ENCODE peak calls at places on chromosomes 2 and 18, in nine cellular contexts. One of them, this sample, is unnamed.

GRCh38 chr18:47926101-47926850 is 4.2 kb downstream of the SMAD2 start:
- DNase-seq in upper lobe of right lung: no peak
- DNase-seq in AG10803: no peak
- DNase-seq in foreskin fibroblast: no peak
- DNase-seq in GM23338: no peak
- DNase-seq in brain microvascular endothelial cell: no peak
- DNase-seq in neural progenitor cell: peak
- DNase-seq in psoas muscle: no peak
- DNase-seq in colonic mucosa: no peak
- DNase-seq in this sample: no peak

GRCh38 chr2:1518891-1519530 is 105.7 kb downstream of the TPO start:
- DNase-seq in upper lobe of right lung: no peak
- DNase-seq in AG10803: no peak
- DNase-seq in foreskin fibroblast: no peak
- DNase-seq in GM23338: no peak
- DNase-seq in brain microvascular endothelial cell: no peak
- DNase-seq in neural progenitor cell: no peak
- DNase-seq in psoas muscle: no peak
- DNase-seq in colonic mucosa: no peak
- DNase-seq in this sample: no peak

GRCh38 chr18:41977233-41977632 is 22.2 kb downstream of the PIK3C3 start:
- DNase-seq in upper lobe of right lung: no peak
- DNase-seq in AG10803: no peak
- DNase-seq in foreskin fibroblast: no peak
- DNase-seq in GM23338: no peak
- DNase-seq in brain microvascular endothelial cell: no peak
- DNase-seq in neural progenitor cell: no peak
- DNase-seq in psoas muscle: no peak
- DNase-seq in colonic mucosa: no peak
- DNase-seq in this sample: no peak

GRCh38 chr2:27798948-27799645 is 27.6 kb downstream of the MRPL33 start:
- DNase-seq in upper lobe of right lung: no peak
- DNase-seq in AG10803: peak
- DNase-seq in foreskin fibroblast: peak
- DNase-seq in GM23338: peak
- DNase-seq in brain microvascular endothelial cell: peak
- DNase-seq in neural progenitor cell: peak
- DNase-seq in psoas muscle: peak
- DNase-seq in colonic mucosa: no peak
- DNase-seq in this sample: peak

GRCh38 chr2:29765711-29766110 is 155.7 kb downstream of the ALK start:
- DNase-seq in upper lobe of right lung: no peak
- DNase-seq in AG10803: peak
- DNase-seq in foreskin fibroblast: peak
- DNase-seq in GM23338: no peak
- DNase-seq in brain microvascular endothelial cell: no peak
- DNase-seq in neural progenitor cell: no peak
- DNase-seq in psoas muscle: no peak
- DNase-seq in colonic mucosa: no peak
- DNase-seq in this sample: peak

GRCh38 chr2:31401580-31401979 is 13.0 kb downstream of the XDH start:
- DNase-seq in upper lobe of right lung: no peak
- DNase-seq in AG10803: peak
- DNase-seq in foreskin fibroblast: peak
- DNase-seq in GM23338: no peak
- DNase-seq in brain microvascular endothelial cell: peak
- DNase-seq in neural progenitor cell: no peak
- DNase-seq in psoas muscle: no peak
- DNase-seq in colonic mucosa: no peak
- DNase-seq in this sample: peak

GRCh38 chr18:13464432-13465125 is 246.0 kb downstream of the LDLRAD4 start:
- DNase-seq in upper lobe of right lung: peak
- DNase-seq in AG10803: no peak
- DNase-seq in foreskin fibroblast: no peak
- DNase-seq in GM23338: no peak
- DNase-seq in brain microvascular endothelial cell: no peak
- DNase-seq in neural progenitor cell: no peak
- DNase-seq in psoas muscle: peak
- DNase-seq in colonic mucosa: peak
- DNase-seq in this sample: no peak

GRCh38 chr2:230870544-230871360 is 6.0 kb downstream of the ITM2C start:
- DNase-seq in upper lobe of right lung: no peak
- DNase-seq in AG10803: no peak
- DNase-seq in foreskin fibroblast: no peak
- DNase-seq in GM23338: no peak
- DNase-seq in brain microvascular endothelial cell: no peak
- DNase-seq in neural progenitor cell: peak
- DNase-seq in psoas muscle: no peak
- DNase-seq in colonic mucosa: peak
- DNase-seq in this sample: no peak

GRCh38 chr2:219689676-219690628 is 62.5 kb downstream of the SLC4A3 start:
- DNase-seq in upper lobe of right lung: no peak
- DNase-seq in AG10803: peak
- DNase-seq in foreskin fibroblast: peak
- DNase-seq in GM23338: peak
- DNase-seq in brain microvascular endothelial cell: peak
- DNase-seq in neural progenitor cell: peak
- DNase-seq in psoas muscle: no peak
- DNase-seq in colonic mucosa: peak
- DNase-seq in this sample: no peak

GRCh38 chr2:128280901-128281321 is 37.8 kb downstream of the HS6ST1 start:
- DNase-seq in upper lobe of right lung: peak
- DNase-seq in AG10803: no peak
- DNase-seq in foreskin fibroblast: peak
- DNase-seq in GM23338: no peak
- DNase-seq in brain microvascular endothelial cell: no peak
- DNase-seq in neural progenitor cell: no peak
- DNase-seq in psoas muscle: peak
- DNase-seq in colonic mucosa: no peak
- DNase-seq in this sample: no peak

GRCh38 chr2:197500503-197501179 is 462 bp downstream of the HSPE1 start:
- DNase-seq in upper lobe of right lung: no peak
- DNase-seq in AG10803: peak
- DNase-seq in foreskin fibroblast: no peak
- DNase-seq in GM23338: no peak
- DNase-seq in brain microvascular endothelial cell: peak
- DNase-seq in neural progenitor cell: peak
- DNase-seq in psoas muscle: no peak
- DNase-seq in colonic mucosa: no peak
- DNase-seq in this sample: no peak

GRCh38 chr2:197504512-197504911 is 4.3 kb downstream of the HSPE1 start:
- DNase-seq in upper lobe of right lung: no peak
- DNase-seq in AG10803: no peak
- DNase-seq in foreskin fibroblast: no peak
- DNase-seq in GM23338: no peak
- DNase-seq in brain microvascular endothelial cell: no peak
- DNase-seq in neural progenitor cell: no peak
- DNase-seq in psoas muscle: no peak
- DNase-seq in colonic mucosa: no peak
- DNase-seq in this sample: no peak

GRCh38 chr2:197502201-197502600 is 2.0 kb downstream of the HSPE1 start:
- DNase-seq in upper lobe of right lung: no peak
- DNase-seq in AG10803: no peak
- DNase-seq in foreskin fibroblast: no peak
- DNase-seq in GM23338: no peak
- DNase-seq in brain microvascular endothelial cell: no peak
- DNase-seq in neural progenitor cell: no peak
- DNase-seq in psoas muscle: no peak
- DNase-seq in colonic mucosa: no peak
- DNase-seq in this sample: no peak

GRCh38 chr2:197504000-197504399 is 3.8 kb downstream of the HSPE1 start:
- DNase-seq in upper lobe of right lung: no peak
- DNase-seq in AG10803: no peak
- DNase-seq in foreskin fibroblast: no peak
- DNase-seq in GM23338: no peak
- DNase-seq in brain microvascular endothelial cell: no peak
- DNase-seq in neural progenitor cell: no peak
- DNase-seq in psoas muscle: no peak
- DNase-seq in colonic mucosa: no peak
- DNase-seq in this sample: no peak

DNA sequence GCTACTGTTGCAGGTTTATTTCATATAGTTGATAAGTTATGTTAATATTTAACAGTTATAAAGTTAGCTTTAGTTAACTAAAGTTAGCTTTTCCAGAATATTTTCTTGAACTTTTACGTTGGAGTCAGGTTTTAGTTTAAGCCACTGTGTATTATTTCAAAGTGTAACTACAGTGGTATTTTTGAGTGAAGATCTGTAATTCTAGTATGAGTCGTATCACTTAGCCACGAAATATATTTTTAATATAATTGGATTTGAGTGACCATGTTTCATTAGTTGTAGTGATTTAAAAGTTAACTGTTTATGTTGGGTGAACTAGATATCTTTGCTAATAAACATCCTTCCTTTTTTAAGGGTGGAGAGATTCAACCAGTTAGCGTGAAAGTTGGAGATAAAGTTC is 2.5 kb downstream of the HSPE1 start:
- DNase-seq in upper lobe of right lung: no peak
- DNase-seq in AG10803: no peak
- DNase-seq in foreskin fibroblast: no peak
- DNase-seq in GM23338: no peak
- DNase-seq in brain microvascular endothelial cell: no peak
- DNase-seq in neural progenitor cell: no peak
- DNase-seq in psoas muscle: no peak
- DNase-seq in colonic mucosa: no peak
- DNase-seq in this sample: no peak
- H3K4me3 ChIP-seq in upper lobe of right lung: no peak
- H3K4me3 ChIP-seq in AG10803: no peak
- H3K4me3 ChIP-seq in foreskin fibroblast: no peak
- H3K4me3 ChIP-seq in GM23338: peak
- H3K4me3 ChIP-seq in brain microvascular endothelial cell: no peak
- H3K4me3 ChIP-seq in neural progenitor cell: peak
- H3K4me3 ChIP-seq in psoas muscle: peak
- H3K4me3 ChIP-seq in colonic mucosa: no peak
- H3K4me3 ChIP-seq in this sample: no peak

DNA sequence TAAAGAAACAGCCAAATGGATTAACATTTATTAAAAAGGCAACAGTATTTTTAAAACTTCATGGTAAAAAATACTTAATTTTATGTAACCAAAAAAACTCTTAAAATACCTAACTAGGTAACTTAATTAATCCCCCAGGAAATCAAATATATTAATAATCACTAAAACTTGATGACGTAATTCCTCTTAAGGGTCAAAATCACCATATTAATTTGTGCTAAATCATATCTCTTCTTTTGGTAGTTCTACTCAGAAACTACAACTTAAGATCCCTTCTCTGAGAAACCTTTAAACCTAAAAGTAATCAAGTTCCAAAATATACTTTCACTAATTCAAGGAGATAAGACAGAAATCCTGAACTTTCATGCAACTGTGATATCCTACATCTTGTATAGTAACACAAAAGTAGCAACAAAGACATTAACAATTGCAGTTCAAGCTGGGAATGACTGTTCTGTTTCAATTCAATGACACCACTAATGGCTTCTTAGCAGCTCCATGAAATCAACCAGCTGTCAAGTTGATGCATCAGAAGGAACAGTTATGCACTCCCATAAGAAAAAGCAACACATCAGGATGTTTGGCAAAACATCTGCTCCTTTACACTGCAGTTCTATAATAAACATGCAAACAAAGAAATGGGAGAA is 4.0 kb downstream of the BAZ2B start:
- DNase-seq in upper lobe of right lung: no peak
- DNase-seq in AG10803: peak
- DNase-seq in foreskin fibroblast: no peak
- DNase-seq in GM23338: peak
- DNase-seq in brain microvascular endothelial cell: no peak
- DNase-seq in neural progenitor cell: peak
- DNase-seq in psoas muscle: no peak
- DNase-seq in colonic mucosa: no peak
- DNase-seq in this sample: no peak
- H3K4me3 ChIP-seq in upper lobe of right lung: peak
- H3K4me3 ChIP-seq in AG10803: no peak
- H3K4me3 ChIP-seq in foreskin fibroblast: peak
- H3K4me3 ChIP-seq in GM23338: peak
- H3K4me3 ChIP-seq in brain microvascular endothelial cell: no peak
- H3K4me3 ChIP-seq in neural progenitor cell: peak
- H3K4me3 ChIP-seq in psoas muscle: peak
- H3K4me3 ChIP-seq in colonic mucosa: no peak
- H3K4me3 ChIP-seq in this sample: no peak

GRCh38 chr2:177628817-177629216 is 236.2 kb downstream of the AGPS start:
- DNase-seq in upper lobe of right lung: no peak
- DNase-seq in AG10803: no peak
- DNase-seq in foreskin fibroblast: no peak
- DNase-seq in GM23338: no peak
- DNase-seq in brain microvascular endothelial cell: no peak
- DNase-seq in neural progenitor cell: no peak
- DNase-seq in psoas muscle: no peak
- DNase-seq in colonic mucosa: no peak
- DNase-seq in this sample: no peak

GRCh38 chr2:177631702-177632101 is 239.1 kb downstream of the AGPS start:
- DNase-seq in upper lobe of right lung: no peak
- DNase-seq in AG10803: no peak
- DNase-seq in foreskin fibroblast: no peak
- DNase-seq in GM23338: no peak
- DNase-seq in brain microvascular endothelial cell: no peak
- DNase-seq in neural progenitor cell: no peak
- DNase-seq in psoas muscle: no peak
- DNase-seq in colonic mucosa: no peak
- DNase-seq in this sample: no peak

GRCh38 chr2:177622516-177622915 is 229.9 kb downstream of the AGPS start:
- DNase-seq in upper lobe of right lung: no peak
- DNase-seq in AG10803: no peak
- DNase-seq in foreskin fibroblast: no peak
- DNase-seq in GM23338: peak
- DNase-seq in brain microvascular endothelial cell: no peak
- DNase-seq in neural progenitor cell: peak
- DNase-seq in psoas muscle: no peak
- DNase-seq in colonic mucosa: no peak
- DNase-seq in this sample: no peak

GRCh38 chr2:177629357-177630000 is 236.9 kb downstream of the AGPS start:
- DNase-seq in upper lobe of right lung: no peak
- DNase-seq in AG10803: no peak
- DNase-seq in foreskin fibroblast: no peak
- DNase-seq in GM23338: no peak
- DNase-seq in brain microvascular endothelial cell: no peak
- DNase-seq in neural progenitor cell: no peak
- DNase-seq in psoas muscle: no peak
- DNase-seq in colonic mucosa: no peak
- DNase-seq in this sample: no peak

GRCh38 chr2:177625744-177626655 is 233.4 kb downstream of the AGPS start:
- DNase-seq in upper lobe of right lung: no peak
- DNase-seq in AG10803: no peak
- DNase-seq in foreskin fibroblast: no peak
- DNase-seq in GM23338: peak
- DNase-seq in brain microvascular endothelial cell: no peak
- DNase-seq in neural progenitor cell: no peak
- DNase-seq in psoas muscle: no peak
- DNase-seq in colonic mucosa: no peak
- DNase-seq in this sample: no peak
- H3K4me3 ChIP-seq in upper lobe of right lung: no peak
- H3K4me3 ChIP-seq in AG10803: no peak
- H3K4me3 ChIP-seq in foreskin fibroblast: no peak
- H3K4me3 ChIP-seq in GM23338: no peak
- H3K4me3 ChIP-seq in brain microvascular endothelial cell: no peak
- H3K4me3 ChIP-seq in neural progenitor cell: no peak
- H3K4me3 ChIP-seq in psoas muscle: no peak
- H3K4me3 ChIP-seq in colonic mucosa: no peak
- H3K4me3 ChIP-seq in this sample: no peak

DNA sequence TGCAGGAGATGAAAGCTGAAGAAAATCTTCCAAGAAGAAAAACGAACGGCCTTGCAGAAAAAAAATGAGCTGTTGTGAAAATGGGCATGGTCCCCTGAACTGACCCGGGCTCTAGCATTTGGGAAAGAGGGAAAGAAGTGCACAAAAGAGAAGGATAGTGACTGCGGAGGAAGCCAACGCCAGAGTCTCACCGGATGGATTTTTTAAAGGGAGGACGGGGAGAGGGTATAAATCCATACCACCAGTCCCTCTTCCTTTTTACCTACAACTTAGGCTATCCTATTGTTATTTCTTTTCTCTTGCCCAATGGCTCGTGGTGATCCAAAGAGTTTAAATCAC is 594 bp downstream of the WDR35 start:
- DNase-seq in upper lobe of right lung: no peak
- DNase-seq in AG10803: no peak
- DNase-seq in foreskin fibroblast: no peak
- DNase-seq in GM23338: no peak
- DNase-seq in brain microvascular endothelial cell: no peak
- DNase-seq in neural progenitor cell: no peak
- DNase-seq in psoas muscle: no peak
- DNase-seq in colonic mucosa: no peak
- DNase-seq in this sample: no peak
- H3K4me3 ChIP-seq in upper lobe of right lung: peak
- H3K4me3 ChIP-seq in AG10803: peak
- H3K4me3 ChIP-seq in foreskin fibroblast: peak
- H3K4me3 ChIP-seq in GM23338: peak
- H3K4me3 ChIP-seq in brain microvascular endothelial cell: peak
- H3K4me3 ChIP-seq in neural progenitor cell: peak
- H3K4me3 ChIP-seq in psoas muscle: peak
- H3K4me3 ChIP-seq in colonic mucosa: peak
- H3K4me3 ChIP-seq in this sample: peak

This sample was measured in skeletal muscle cell.